ENCODE peak calls at places on chromosomes 16 and 17, in four cellular contexts. C is K562, D is GM12878, Z is HepG2. W is an unnamed sample.

GRCh38 chr17:19753661-19754463 is 5.8 kb upstream of the ALDH3A1 start:
- DNase-seq in Z (no peak), C (no peak), D (no peak), W (no peak)

GRCh38 chr16:30183961-30184429 is 593 bp downstream of the CORO1A start:
- DNase-seq in D (peak; percentile 71), C (no peak), Z (no peak), W (peak; percentile 44)

GRCh38 chr16:5028950-5029475 is 4.7 kb downstream of the NAGPA start:
- DNase-seq in D (no peak), Z (no peak), C (no peak), W (no peak)

GRCh38 chr17:32259596-32259995 is 6.0 kb upstream of the RHBDL3 start:
- DNase-seq in D (no peak), C (no peak), Z (no peak), W (no peak)

GRCh38 chr17:6684881-6685767 is 28.0 kb downstream of the SLC13A5 start:
- DNase-seq in Z (no peak), D (no peak), C (no peak), W (no peak)

GRCh38 chr16:66026931-66027330 is 339.6 kb upstream of the CDH5 start:
- DNase-seq in C (no peak), Z (no peak), D (no peak), W (no peak)

GRCh38 chr16:59907671-59908070 is 1173.6 kb upstream of the GOT2 start:
- DNase-seq in Z (no peak), D (no peak), C (no peak), W (no peak)

GRCh38 chr16:22337849-22338248 is 36.6 kb downstream of the CDR2 start:
- DNase-seq in D (no peak), Z (no peak), C (no peak), W (no peak)

GRCh38 chr17:50556803-50557202 is 3.7 kb upstream of the CACNA1G start:
- DNase-seq in C (no peak), D (no peak), Z (no peak), W (peak; percentile 91)

GRCh38 chr17:2400474-2400866 is 390 bp downstream of the MNT start:
- DNase-seq in C (peak; percentile 25), D (no peak), Z (peak; percentile 43), W (peak; percentile 51)

GRCh38 chr17:8503368-8503767 is 67.7 kb downstream of the NDEL1 start:
- DNase-seq in Z (no peak), D (no peak), C (no peak), W (no peak)

DNA sequence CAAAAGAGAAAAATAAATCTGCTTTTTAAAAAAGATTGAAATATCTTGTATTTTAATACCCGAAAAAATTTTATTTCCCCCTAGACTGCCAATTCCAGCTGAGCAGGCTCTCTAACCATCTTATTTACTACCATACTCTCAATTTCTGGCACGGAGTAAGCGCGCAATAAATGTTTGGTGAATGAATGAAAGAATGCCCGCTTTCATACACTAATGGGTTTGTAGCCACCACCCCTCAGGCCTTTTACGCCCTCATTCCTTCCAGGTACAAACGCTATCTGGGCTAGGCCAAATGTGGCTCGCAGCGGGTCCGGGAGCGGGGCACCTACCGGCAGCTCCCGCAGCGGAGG is 557 bp upstream of the PLD2 start:
- DNase-seq in D (no peak), C (no peak), Z (no peak), W (no peak)
- TF ChIP-seq NFIC in D (no peak), C (no peak), Z (no peak), W (no peak)

DNA sequence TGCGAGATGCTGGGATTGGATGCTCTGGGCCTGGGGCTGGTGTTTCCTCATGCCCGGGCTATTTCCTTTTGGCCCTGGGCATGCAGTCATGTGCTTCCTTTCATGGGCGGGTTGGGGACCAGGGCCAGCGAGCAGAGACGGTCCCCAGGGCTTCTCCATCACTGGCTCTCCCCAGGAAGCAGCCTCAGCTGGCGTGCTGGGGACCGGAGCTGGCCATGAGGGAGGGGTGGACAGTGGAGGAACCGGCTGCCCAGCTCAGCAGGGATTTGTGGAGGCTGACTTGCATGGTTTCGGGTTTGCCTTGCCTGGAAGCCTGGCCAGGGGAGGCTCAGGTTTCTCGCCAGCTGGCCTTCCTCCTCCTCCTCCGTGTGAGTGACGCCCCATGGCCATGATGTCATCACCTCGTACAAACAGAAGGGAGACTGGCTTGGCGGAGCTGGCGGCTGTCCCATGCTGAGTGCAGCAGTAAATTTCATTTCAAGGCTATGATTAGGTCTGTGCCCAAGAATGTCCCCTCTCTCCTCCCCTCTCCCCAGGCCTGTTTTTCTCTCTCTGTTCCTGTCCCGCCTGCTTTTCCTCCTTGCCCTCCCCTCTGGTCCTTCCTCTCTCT is 8.9 kb upstream of the TIMP2 start:
- DNase-seq in C (no peak), D (no peak), Z (peak; percentile 77), W (peak; percentile 86)
- TF ChIP-seq MXI1 in C (no peak), D (no peak), Z (no peak), W (peak; percentile 63)

GRCh38 chr16:69830146-69830533 is 68.0 kb downstream of the WWP2 start:
- DNase-seq in C (no peak), Z (no peak), D (no peak), W (no peak)
- H3K27me3 ChIP-seq in C (no peaks in the 10 kb centered on the region), Z (no peaks in the 10 kb centered on the region), D (no peaks in the 10 kb centered on the region), W (no peaks in the 10 kb centered on the region)

GRCh38 chr17:75681289-75681688 is 14.2 kb downstream of the SAP30BP start:
- DNase-seq in Z (no peak), D (no peak), C (no peak), W (no peak)
- TF ChIP-seq NFIC in Z (no peak), D (no peak), C (no peak), W (no peak)

DNA sequence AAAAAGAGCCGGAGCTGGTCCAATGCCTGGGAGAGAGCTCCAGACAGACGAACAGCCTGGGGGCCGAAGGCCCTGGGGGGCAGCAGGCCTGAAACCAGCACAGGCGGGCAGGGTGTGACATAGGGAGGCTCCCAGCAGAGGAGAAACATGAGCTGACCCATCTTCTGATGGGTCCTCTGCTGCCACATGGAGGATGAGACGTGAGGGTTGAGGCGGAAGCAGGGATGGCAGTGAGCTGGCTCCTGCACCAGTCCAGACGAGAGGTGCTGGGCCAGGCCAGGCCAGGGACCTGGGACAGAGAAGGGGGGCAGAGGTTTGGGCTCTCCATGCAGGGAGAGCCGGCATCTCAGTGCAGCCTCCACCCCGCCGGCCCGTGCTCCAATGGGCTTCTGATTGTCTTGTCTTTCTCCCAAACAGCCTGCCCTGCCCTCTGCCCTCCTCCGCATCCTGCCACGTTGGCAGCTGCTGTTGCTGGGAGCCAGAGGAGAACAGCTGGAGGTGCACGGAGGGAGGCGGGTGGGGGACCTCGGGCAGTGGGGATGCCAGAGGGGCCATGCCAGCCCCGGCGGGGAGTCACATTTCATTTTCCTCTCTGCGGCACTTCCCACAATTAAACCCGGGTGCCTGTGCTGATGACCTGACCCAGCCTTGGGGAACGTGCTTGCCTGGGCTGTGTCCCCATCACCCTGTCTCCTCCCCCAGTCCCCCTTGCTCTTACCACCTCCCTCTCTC is 139.0 kb upstream of the GSE1 start:
- DNase-seq in C (peak; percentile 37), D (no peak), Z (no peak), W (peak; percentile 81)
- TF ChIP-seq MXI1 in C (no peak), D (no peak), Z (no peak), W (no peak)

GRCh38 chr17:48569676-48570324 is 8.3 kb downstream of the HOXB4 start:
- DNase-seq in C (no peak), D (no peak), Z (no peak), W (no peak)
- H3K27me3 ChIP-seq in C (no peaks in the 10 kb centered on the region), D (no peaks in the 10 kb centered on the region), Z (peaks cover 23% of the 10 kb centered on the region), W (peaks cover 99% of the 10 kb centered on the region)

GRCh38 chr17:10768766-10769383 is 35.0 kb downstream of the TMEM238L start:
- DNase-seq in Z (no peak), C (no peak), D (no peak), W (no peak)
- TF ChIP-seq NFIC in Z (no peak), C (no peak), D (no peak), W (no peak)

GRCh38 chr17:72561680-72562079 is 440.9 kb downstream of the SOX9 start:
- DNase-seq in D (no peak), Z (no peak), C (no peak), W (no peak)

GRCh38 chr17:72562628-72563188 is 441.9 kb downstream of the SOX9 start:
- DNase-seq in D (no peak), C (no peak), Z (no peak), W (no peak)

GRCh38 chr17:72558971-72559476 is 438.2 kb downstream of the SOX9 start:
- DNase-seq in Z (no peak), D (no peak), C (no peak), W (no peak)

GRCh38 chr17:72561266-72561665 is 440.4 kb downstream of the SOX9 start:
- DNase-seq in D (no peak), C (no peak), Z (no peak), W (no peak)

GRCh38 chr17:72560303-72561247 is 439.8 kb downstream of the SOX9 start:
- DNase-seq in C (peak; percentile 81), Z (peak; percentile 68), D (no peak), W (peak; percentile 88)
- TF ChIP-seq MXI1 in C (no peak), Z (no peak), D (no peak), W (no peak)

DNA sequence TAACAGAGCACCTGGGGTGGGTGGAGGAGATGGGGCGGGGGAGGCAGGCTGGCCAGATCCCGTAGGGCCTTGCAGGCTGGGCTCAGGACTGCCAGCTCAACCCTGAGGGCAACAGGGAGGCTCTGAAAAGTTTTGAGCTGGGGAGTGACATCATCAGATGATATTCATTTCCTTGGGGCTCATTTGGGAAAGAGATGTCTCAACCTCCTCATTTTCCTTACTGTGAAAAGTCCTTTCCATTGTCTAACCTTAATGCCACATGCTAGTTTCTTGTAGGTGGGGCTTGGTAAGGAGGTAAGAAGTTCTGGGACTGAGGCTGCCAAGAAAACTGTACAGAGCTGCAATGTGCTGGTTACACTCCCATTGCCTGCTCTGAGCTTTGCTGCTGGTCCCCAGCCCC is 3.7 kb downstream of the TNS4 start:
- DNase-seq in C (no peak), Z (no peak), D (no peak), W (no peak)
- H3K27me3 ChIP-seq in C (no peaks in the 10 kb centered on the region), Z (no peaks in the 10 kb centered on the region), D (peaks cover 9% of the 10 kb centered on the region), W (no peaks in the 10 kb centered on the region)

GRCh38 chr17:64219571-64219970 is 43.5 kb downstream of the TEX2 start:
- DNase-seq in D (no peak), C (no peak), Z (no peak), W (no peak)
- TF ChIP-seq NFIC in D (no peak), C (peak; percentile 33), Z (no peak), W (no peak)